ENCODE peak calls at places on chromosomes 1 and 21, in four cellular contexts. E is mesendoderm, I is H1, J is H9. P is an unnamed sample.

GRCh38 chr1:226526801-226527595 is 21.6 kb upstream of the STUM start:
- DNase-seq in E (peak), I (no peak), J (peak), P (peak)

GRCh38 chr1:154961497-154962237 is at the start of gene PYGO2:
- DNase-seq in E (peak), I (no peak), J (peak), P (peak)

GRCh38 chr1:61116421-61116820 is 34.1 kb downstream of the NFIA start:
- DNase-seq in E (no peak), I (no peak), J (no peak), P (no peak)

GRCh38 chr1:230781596-230781995 is 34.4 kb downstream of the CAPN9 start:
- DNase-seq in E (no peak), I (no peak), J (no peak), P (peak)

GRCh38 chr1:183739640-183740385 is 65.1 kb upstream of the RGL1 start:
- DNase-seq in E (no peak), I (no peak), J (no peak), P (peak)

GRCh38 chr21:37374026-37374425 is 7.5 kb downstream of the DYRK1A start:
- DNase-seq in E (no peak), I (no peak), J (no peak), P (peak)

GRCh38 chr1:156704930-156705320 is 458 bp downstream of the CRABP2 start:
- DNase-seq in E (peak), I (no peak), J (no peak), P (peak)

GRCh38 chr1:45887156-45887842 is 83.9 kb downstream of the MAST2 start:
- DNase-seq in E (no peak), I (no peak), J (no peak), P (no peak)

GRCh38 chr1:53617382-53618217 is 121.4 kb downstream of the GLIS1 start:
- DNase-seq in E (no peak), I (no peak), J (peak), P (peak)

GRCh38 chr21:37548521-37548981 is 182.0 kb downstream of the DYRK1A start:
- DNase-seq in E (no peak), I (no peak), J (no peak), P (no peak)

GRCh38 chr1:241715956-241716355 is 63.9 kb downstream of the WDR64 start:
- DNase-seq in E (no peak), I (no peak), J (no peak), P (no peak)

GRCh38 chr1:26598890-26599289 is 69.3 kb downstream of the RPS6KA1 start:
- DNase-seq in E (no peak), I (no peak), J (no peak), P (no peak)

GRCh38 chr21:15443740-15444117 is 286.1 kb upstream of the USP25 start:
- DNase-seq in E (no peak), I (no peak), J (no peak), P (no peak)

GRCh38 chr1:220734571-220735326 is 13.4 kb upstream of the MTARC2 start:
- DNase-seq in E (no peak), I (no peak), J (no peak), P (peak)

GRCh38 chr1:163703794-163704193 is 382.0 kb downstream of the NUF2 start:
- DNase-seq in E (no peak), I (no peak), J (no peak), P (no peak)
- H4K5ac ChIP-seq in E (no peak), I (no peak), J (no peak), P (no peak)

DNA sequence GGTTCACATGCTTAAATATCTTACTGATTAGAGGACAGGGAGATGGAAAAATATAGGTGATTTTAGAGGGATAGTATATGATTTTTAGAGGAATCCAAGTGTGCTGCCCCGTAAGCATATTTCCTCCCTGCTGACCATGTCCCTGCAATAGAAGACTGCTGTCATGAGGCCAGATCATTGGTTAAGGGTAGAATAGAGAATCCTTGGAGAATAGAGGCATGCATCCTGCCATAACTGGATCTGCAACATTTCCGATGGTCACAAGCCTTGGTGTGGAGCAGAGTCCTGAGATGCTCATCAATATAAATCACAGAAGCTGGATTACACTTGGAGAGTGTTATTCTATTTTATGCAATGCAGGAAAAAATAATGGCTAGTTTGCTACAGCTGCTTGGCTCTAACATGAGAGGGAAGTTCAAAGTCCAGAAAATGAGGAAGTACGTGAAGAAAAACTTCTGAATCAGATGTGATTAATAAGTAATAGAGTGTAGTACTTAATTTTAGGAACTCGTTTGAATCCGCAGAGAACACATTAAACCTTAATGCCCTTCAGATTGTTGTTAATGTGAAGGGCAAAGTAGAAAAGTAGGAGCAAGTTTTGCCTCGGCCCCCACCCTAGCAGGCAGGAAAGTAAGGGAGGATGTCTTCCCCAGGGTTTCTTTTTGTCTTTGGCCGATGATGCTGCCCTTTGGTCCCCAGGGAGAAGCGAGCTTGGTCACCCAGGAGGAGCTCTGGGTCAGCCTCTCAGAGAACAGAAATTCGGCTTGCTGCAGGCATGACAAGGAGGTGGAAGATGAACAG is 59.4 kb downstream of the KCNK1 start:
- DNase-seq in E (no peak), I (no peak), J (no peak), P (no peak)
- H4K5ac ChIP-seq in E (no peak), I (no peak), J (no peak), P (no peak)

DNA sequence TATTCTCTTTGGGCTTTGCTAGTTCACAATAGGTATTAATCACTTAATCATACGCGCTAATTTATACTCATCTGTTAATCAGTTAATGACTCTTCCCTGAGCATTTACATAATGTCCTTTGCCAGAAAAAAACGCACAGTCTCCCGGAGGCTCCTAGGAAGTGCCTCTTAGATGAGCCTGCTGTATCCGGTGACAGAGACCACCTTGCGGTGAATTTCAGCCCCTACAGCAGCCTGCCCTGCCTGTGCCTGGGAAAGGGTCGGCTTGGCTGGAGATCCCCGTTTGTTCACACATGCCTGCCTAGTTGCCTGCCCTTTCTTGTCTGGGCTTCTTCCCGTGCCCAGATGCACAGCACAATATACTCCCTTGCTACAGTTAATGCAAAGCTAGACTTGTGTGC is 152.9 kb downstream of the ZBTB18 start:
- DNase-seq in E (no peak), I (no peak), J (no peak), P (no peak)
- H4K5ac ChIP-seq in E (no peak), I (no peak), J (no peak), P (no peak)

DNA sequence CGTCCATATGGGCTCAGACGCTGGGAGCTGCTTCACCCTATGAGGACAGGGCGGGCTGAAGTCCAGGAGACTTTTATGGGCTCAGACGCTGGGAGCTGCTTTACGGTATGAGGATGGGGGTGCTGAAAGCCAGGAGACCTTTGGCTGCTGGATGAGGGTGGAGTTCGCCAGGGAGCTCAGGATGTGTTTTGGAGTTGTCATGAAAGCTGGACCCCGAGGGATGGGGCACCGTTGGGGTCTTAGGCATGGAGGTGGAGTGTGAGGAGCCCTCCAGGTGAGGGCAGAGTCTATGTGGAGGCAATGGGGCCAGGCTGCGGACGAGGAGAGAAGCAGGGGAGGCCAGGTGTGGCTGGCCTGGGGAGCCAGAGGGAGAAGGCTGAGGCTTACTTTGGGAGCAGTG is 27.5 kb downstream of the TRPM2 start:
- DNase-seq in E (no peak), I (no peak), J (no peak), P (no peak)
- H4K5ac ChIP-seq in E (no peak), I (no peak), J (no peak), P (no peak)

DNA sequence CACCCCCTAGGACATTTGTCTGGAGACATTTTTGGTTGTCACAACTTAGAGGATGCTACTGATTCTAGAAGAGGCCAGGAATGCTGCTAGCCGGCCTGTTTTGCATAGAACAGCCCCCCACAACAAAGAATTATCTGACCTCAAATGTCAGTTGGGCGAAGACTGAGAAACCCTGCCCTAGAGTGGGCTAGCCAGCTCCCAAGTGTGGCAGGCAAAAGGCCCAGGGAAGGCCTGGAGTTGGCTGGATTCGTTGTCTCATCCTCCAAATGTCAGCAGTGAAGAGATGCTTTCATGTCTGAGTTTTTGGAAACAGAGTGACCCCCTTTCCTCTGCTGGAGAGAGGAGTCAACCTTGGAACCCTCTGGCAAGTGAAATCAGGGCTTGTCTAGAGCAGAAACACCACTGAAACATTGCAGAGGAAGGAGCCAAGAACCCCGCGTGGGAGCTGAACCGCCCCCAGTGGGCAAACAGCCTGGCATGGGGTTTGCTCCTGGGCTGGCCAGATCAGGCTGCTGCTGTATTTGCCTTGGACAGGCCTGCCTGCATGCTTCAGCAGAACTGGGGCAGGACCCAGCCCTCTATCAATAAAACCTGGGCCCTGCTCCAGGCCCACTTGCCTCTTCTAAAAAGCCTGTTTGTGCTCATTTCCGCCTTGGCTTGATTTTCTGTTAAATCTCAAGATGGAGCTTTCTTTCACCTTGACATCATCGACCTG is 32.9 kb downstream of the RASSF5 start:
- DNase-seq in E (no peak), I (no peak), J (no peak), P (no peak)
- H4K5ac ChIP-seq in E (no peak), I (no peak), J (no peak), P (no peak)

GRCh38 chr1:98651116-98651625 is 10.3 kb upstream of the SNX7 start:
- DNase-seq in E (no peak), I (no peak), J (peak), P (no peak)

GRCh38 chr1:98653186-98653585 is 8.3 kb upstream of the SNX7 start:
- DNase-seq in E (no peak), I (no peak), J (no peak), P (peak)
- H4K5ac ChIP-seq in E (no peak), I (no peak), J (no peak), P (no peak)

DNA sequence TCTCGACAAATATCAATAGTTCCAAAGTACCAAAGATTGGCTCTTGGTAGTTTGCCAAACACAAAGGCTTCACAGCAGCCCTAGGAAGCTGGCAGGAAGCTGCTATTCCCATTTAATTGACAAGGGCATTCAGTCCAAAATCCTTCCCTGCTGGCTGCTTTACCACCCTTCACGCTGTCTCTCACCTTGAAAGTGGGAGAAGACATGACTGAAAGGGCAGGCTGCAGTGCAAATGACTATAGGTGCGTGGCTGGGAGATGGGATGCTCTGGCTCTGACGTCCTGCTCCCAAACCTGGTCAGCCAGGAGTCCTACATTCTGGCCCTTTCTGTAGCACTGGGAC is 3.8 kb upstream of the CSF1 start:
- DNase-seq in E (no peak), I (no peak), J (no peak), P (no peak)
- H4K5ac ChIP-seq in E (no peak), I (no peak), J (no peak), P (no peak)

GRCh38 chr1:7644086-7644485 is 127.0 kb upstream of the VAMP3 start:
- DNase-seq in E (peak), I (no peak), J (no peak), P (no peak)
- H4K5ac ChIP-seq in E (no peak), I (no peak), J (no peak), P (no peak)